ENCODE peak calls at places on chromosomes 5 and 9, in four cellular contexts. One of them, this sample, is unnamed.

GRCh38 chr5:9658726-9659125 is 28.6 kb upstream of the TAS2R1 start:
- DNase-seq in stimulated activated CD8-positive, alpha-beta memory T cell treated with anti-CD3 and anti-CD28 coated beads, Interleukin-4, amount 100 ng/mL, for 4 hours: no peak
- DNase-seq in RPMI8226: no peak
- DNase-seq in NCI-H1105: no peak
- DNase-seq in this sample: no peak

GRCh38 chr5:43255704-43256103 is 57.5 kb downstream of the HMGCS1 start:
- DNase-seq in stimulated activated CD8-positive, alpha-beta memory T cell treated with anti-CD3 and anti-CD28 coated beads, Interleukin-4, amount 100 ng/mL, for 4 hours: no peak
- DNase-seq in RPMI8226: no peak
- DNase-seq in NCI-H1105: no peak
- DNase-seq in this sample: no peak

GRCh38 chr9:69678843-69679538 is 6.8 kb upstream of the APBA1 start:
- DNase-seq in stimulated activated CD8-positive, alpha-beta memory T cell treated with anti-CD3 and anti-CD28 coated beads, Interleukin-4, amount 100 ng/mL, for 4 hours: no peak
- DNase-seq in RPMI8226: no peak
- DNase-seq in NCI-H1105: no peak
- DNase-seq in this sample: no peak

GRCh38 chr5:457195-457961 is 14.4 kb downstream of the EXOC3 start:
- DNase-seq in stimulated activated CD8-positive, alpha-beta memory T cell treated with anti-CD3 and anti-CD28 coated beads, Interleukin-4, amount 100 ng/mL, for 4 hours: no peak
- DNase-seq in RPMI8226: no peak
- DNase-seq in NCI-H1105: no peak
- DNase-seq in this sample: peak

GRCh38 chr5:4614088-4614487 is 526.0 kb upstream of the ADAMTS16 start:
- DNase-seq in stimulated activated CD8-positive, alpha-beta memory T cell treated with anti-CD3 and anti-CD28 coated beads, Interleukin-4, amount 100 ng/mL, for 4 hours: no peak
- DNase-seq in RPMI8226: no peak
- DNase-seq in NCI-H1105: peak
- DNase-seq in this sample: no peak

GRCh38 chr5:139100825-139101224 is 97.3 kb downstream of the SIL1 start:
- DNase-seq in stimulated activated CD8-positive, alpha-beta memory T cell treated with anti-CD3 and anti-CD28 coated beads, Interleukin-4, amount 100 ng/mL, for 4 hours: no peak
- DNase-seq in RPMI8226: no peak
- DNase-seq in NCI-H1105: no peak
- DNase-seq in this sample: peak

GRCh38 chr5:134227259-134227658 is 1.4 kb upstream of the PPP2CA start:
- DNase-seq in stimulated activated CD8-positive, alpha-beta memory T cell treated with anti-CD3 and anti-CD28 coated beads, Interleukin-4, amount 100 ng/mL, for 4 hours: no peak
- DNase-seq in RPMI8226: no peak
- DNase-seq in NCI-H1105: peak
- DNase-seq in this sample: no peak

GRCh38 chr5:13731229-13731628 is 213.3 kb downstream of the DNAH5 start:
- DNase-seq in stimulated activated CD8-positive, alpha-beta memory T cell treated with anti-CD3 and anti-CD28 coated beads, Interleukin-4, amount 100 ng/mL, for 4 hours: no peak
- DNase-seq in RPMI8226: no peak
- DNase-seq in NCI-H1105: no peak
- DNase-seq in this sample: no peak

GRCh38 chr9:65405253-65405652 is 120.2 kb upstream of the FOXD4L5 start:
- DNase-seq in stimulated activated CD8-positive, alpha-beta memory T cell treated with anti-CD3 and anti-CD28 coated beads, Interleukin-4, amount 100 ng/mL, for 4 hours: no peak
- DNase-seq in RPMI8226: no peak
- DNase-seq in NCI-H1105: no peak
- DNase-seq in this sample: no peak

This sample was measured in osteoblast.